ENCODE peak calls at places on chromosomes 16 and 17, in seven cellular contexts. S, J, C, L, G, Z and X are unnamed samples.
A peak's percentile ranks its signal among the peaks of the same experiment; 100 is the strongest.

GRCh38 chr16:11386791-11387546 is 41.7 kb downstream of the RMI2 start:
- DNase-seq in S (no peak), J (no peak), C (no peak), L (peak; percentile 81), G (no peak), Z (no peak), X (no peak)

GRCh38 chr17:77423589-77424451 is 283.1 kb downstream of the SEC14L1 start:
- DNase-seq in S (peak; percentile 57), J (peak; percentile 99), C (no peak), L (peak; percentile 97), G (peak; percentile 87), Z (peak; percentile 95), X (no peak)

GRCh38 chr17:50540485-50541401 is 6.2 kb upstream of the SPATA20 start:
- DNase-seq in S (peak; percentile 58), J (no peak), C (no peak), L (no peak), G (no peak), Z (peak; percentile 46), X (no peak)

GRCh38 chr17:43360376-43360738 is 38.4 kb upstream of the ARL4D start:
- DNase-seq in S (peak; percentile 39), J (peak; percentile 79), C (no peak), L (no peak), G (peak; percentile 44), Z (no peak), X (peak; percentile 50)

GRCh38 chr16:73413469-73414190 is 365.7 kb upstream of the ZFHX3 start:
- DNase-seq in S (no peak), J (no peak), C (no peak), L (no peak), G (no peak), Z (no peak), X (no peak)

GRCh38 chr17:79966681-79967080 is 69.0 kb downstream of the TBC1D16 start:
- DNase-seq in S (no peak), J (no peak), C (no peak), L (no peak), G (no peak), Z (no peak), X (no peak)

GRCh38 chr17:68641276-68642117 is 40.3 kb upstream of the FAM20A start:
- DNase-seq in S (no peak), J (no peak), C (no peak), L (no peak), G (no peak), Z (no peak), X (no peak)

GRCh38 chr17:16381496-16381820 is 567 bp downstream of the UBB start:
- DNase-seq in S (no peak), J (peak; percentile 45), C (no peak), L (peak; percentile 73), G (no peak), Z (no peak), X (no peak)

GRCh38 chr16:87032554-87032953 is 284.6 kb downstream of the C16orf95 start:
- DNase-seq in S (no peak), J (no peak), C (no peak), L (no peak), G (no peak), Z (no peak), X (no peak)

GRCh38 chr16:69619514-69619913 is 53.7 kb downstream of the NFAT5 start:
- DNase-seq in S (no peak), J (no peak), C (no peak), L (no peak), G (no peak), Z (no peak), X (no peak)

GRCh38 chr17:59439261-59439660 is 107.8 kb downstream of the YPEL2 start:
- DNase-seq in S (no peak), J (no peak), C (no peak), L (no peak), G (no peak), Z (no peak), X (no peak)

GRCh38 chr17:39001703-39002637 is 34.8 kb upstream of the FBXO47 start:
- DNase-seq in S (peak; percentile 60), J (peak; percentile 47), C (peak; percentile 85), L (peak; percentile 99), G (peak; percentile 90), Z (peak; percentile 30), X (no peak)

GRCh38 chr17:75652934-75653549 is 13.9 kb downstream of the RECQL5 start:
- DNase-seq in S (no peak), J (peak; percentile 18), C (no peak), L (peak; percentile 54), G (no peak), Z (no peak), X (no peak)

GRCh38 chr17:75108193-75108592 is 1.6 kb upstream of the ARMC7 start:
- DNase-seq in S (no peak), J (no peak), C (no peak), L (no peak), G (no peak), Z (no peak), X (no peak)

GRCh38 chr16:84090212-84090611 is 26.5 kb downstream of the MBTPS1 start:
- DNase-seq in S (no peak), J (no peak), C (no peak), L (no peak), G (no peak), Z (no peak), X (no peak)

GRCh38 chr16:35931722-35932121 is 2472.3 kb downstream of the TP53TG3F start:
- DNase-seq in S (no peak), J (no peak), C (no peak), L (no peak), G (no peak), Z (no peak), X (no peak)
- H3K9me3 ChIP-seq in S (peaks cover 4% of the 10 kb centered on the region), J (no peaks in the 10 kb centered on the region), C (peaks cover 29% of the 10 kb centered on the region), L (no peaks in the 10 kb centered on the region), G (no peaks in the 10 kb centered on the region), Z (no peaks in the 10 kb centered on the region), X (peaks cover 3% of the 10 kb centered on the region)

GRCh38 chr16:31916056-31916488 is 42.5 kb downstream of the ZNF267 start:
- DNase-seq in S (no peak), J (no peak), C (no peak), L (no peak), G (no peak), Z (no peak), X (no peak)
- H3K9me3 ChIP-seq in S (peaks cover 19% of the 10 kb centered on the region), J (peaks cover 7% of the 10 kb centered on the region), C (peaks cover 95% of the 10 kb centered on the region), L (peaks cover 28% of the 10 kb centered on the region), G (peaks cover 13% of the 10 kb centered on the region), Z (peaks cover 26% of the 10 kb centered on the region), X (peaks cover 91% of the 10 kb centered on the region)

DNA sequence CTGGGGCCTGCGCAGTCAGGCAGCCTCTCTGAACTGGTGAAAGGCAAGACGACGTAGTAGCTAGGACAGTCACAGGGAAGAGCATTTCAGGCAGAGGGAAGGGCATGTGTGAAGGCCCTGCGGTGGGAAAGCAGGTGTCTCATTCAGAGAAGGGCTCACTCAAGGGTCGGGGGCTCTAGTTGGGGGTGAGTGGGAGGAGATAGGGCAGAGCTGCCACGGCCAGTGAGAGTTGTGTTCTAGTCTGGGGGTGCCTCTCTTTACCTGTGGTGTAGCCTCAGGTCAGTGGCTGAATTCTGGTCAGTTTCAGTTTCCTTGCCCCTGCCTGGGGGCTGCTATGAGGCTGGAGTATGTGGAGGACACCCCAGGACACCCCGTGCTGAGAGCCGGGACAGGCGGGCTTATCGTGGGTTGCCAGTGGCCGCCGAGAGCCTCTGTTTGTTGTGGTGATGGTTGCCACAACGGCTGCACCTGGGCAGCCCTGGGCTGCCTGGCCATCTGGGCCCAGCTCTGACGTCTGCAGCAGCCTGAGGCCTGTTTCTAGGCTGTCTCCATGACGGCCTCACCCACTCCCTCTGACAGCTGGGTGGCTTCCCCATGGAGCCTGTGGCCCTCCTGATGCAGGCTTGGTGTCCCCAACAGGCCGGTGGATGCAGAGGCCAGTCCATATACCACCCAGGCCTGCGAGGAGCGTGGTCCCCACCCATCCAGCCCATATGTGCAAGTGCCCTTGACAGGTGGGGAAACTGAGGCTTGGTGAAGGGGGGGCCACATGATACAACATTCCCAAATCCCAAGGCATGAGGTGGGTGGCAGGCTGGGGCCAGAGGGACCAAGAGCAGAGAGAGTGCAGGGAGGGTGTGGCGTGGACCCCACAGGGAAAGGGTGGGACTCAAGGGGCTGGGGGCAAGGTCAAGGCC is 10.8 kb downstream of the MAP2K3 start:
- DNase-seq in S (no peak), J (no peak), C (no peak), L (peak; percentile 50), G (peak; percentile 71), Z (no peak), X (no peak)
- H3K9me3 ChIP-seq in S (no peaks in the 10 kb centered on the region), J (no peaks in the 10 kb centered on the region), C (no peaks in the 10 kb centered on the region), L (no peaks in the 10 kb centered on the region), G (no peaks in the 10 kb centered on the region), Z (no peaks in the 10 kb centered on the region), X (no peaks in the 10 kb centered on the region)

DNA sequence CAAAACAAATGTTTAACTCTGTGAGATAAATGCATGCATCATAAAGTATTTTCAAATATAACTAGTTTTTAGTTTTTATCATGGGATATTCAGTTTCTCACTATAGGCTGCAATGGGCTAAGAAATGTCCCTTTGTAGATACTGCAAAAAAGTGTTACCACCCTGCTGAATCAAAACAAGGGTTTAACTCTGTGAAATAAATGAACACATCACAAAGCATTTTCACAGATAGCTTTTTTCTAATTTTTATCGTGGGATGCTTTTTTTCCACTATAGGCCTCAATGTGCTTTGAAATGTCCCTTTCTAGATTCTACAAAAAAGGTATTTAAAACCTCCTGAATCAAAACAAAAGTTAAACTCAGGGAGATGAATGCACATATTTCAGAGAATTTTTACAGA is 541.1 kb downstream of the KCNJ18 start:
- DNase-seq in S (no peak), J (no peak), C (no peak), L (no peak), G (no peak), Z (no peak), X (no peak)
- H3K9me3 ChIP-seq in S (peaks cover 5% of the 10 kb centered on the region), J (no peaks in the 10 kb centered on the region), C (peaks cover 8% of the 10 kb centered on the region), L (no peaks in the 10 kb centered on the region), G (no peaks in the 10 kb centered on the region), Z (no peaks in the 10 kb centered on the region), X (peaks cover 4% of the 10 kb centered on the region)

GRCh38 chr16:35249051-35249450 is 1789.6 kb downstream of the TP53TG3F start:
- DNase-seq in S (no peak), J (no peak), C (no peak), L (no peak), G (no peak), Z (no peak), X (no peak)
- H3K9me3 ChIP-seq in S (no peaks in the 10 kb centered on the region), J (no peaks in the 10 kb centered on the region), C (no peaks in the 10 kb centered on the region), L (no peaks in the 10 kb centered on the region), G (no peaks in the 10 kb centered on the region), Z (no peaks in the 10 kb centered on the region), X (no peaks in the 10 kb centered on the region)

GRCh38 chr17:82942166-82943130 is 102.6 kb upstream of the ZNF750 start:
- DNase-seq in S (no peak), J (no peak), C (peak; percentile 29), L (no peak), G (no peak), Z (peak; percentile 9), X (no peak)
- H3K9me3 ChIP-seq in S (no peaks in the 10 kb centered on the region), J (no peaks in the 10 kb centered on the region), C (peaks cover 27% of the 10 kb centered on the region), L (no peaks in the 10 kb centered on the region), G (peaks cover 6% of the 10 kb centered on the region), Z (peaks cover 21% of the 10 kb centered on the region), X (peaks cover 11% of the 10 kb centered on the region)

GRCh38 chr16:3327514-3327913 is 22.2 kb downstream of the ZNF75A start:
- DNase-seq in S (no peak), J (no peak), C (no peak), L (no peak), G (no peak), Z (no peak), X (no peak)

GRCh38 chr16:3328104-3328503 is 22.8 kb downstream of the ZNF75A start:
- DNase-seq in S (no peak), J (no peak), C (no peak), L (no peak), G (no peak), Z (no peak), X (no peak)

GRCh38 chr16:3328643-3329042 is 23.3 kb downstream of the ZNF75A start:
- DNase-seq in S (peak; percentile 68), J (no peak), C (no peak), L (no peak), G (no peak), Z (no peak), X (no peak)
- H3K9me3 ChIP-seq in S (no peaks in the 10 kb centered on the region), J (no peaks in the 10 kb centered on the region), C (peaks cover 21% of the 10 kb centered on the region), L (no peaks in the 10 kb centered on the region), G (no peaks in the 10 kb centered on the region), Z (peaks cover 4% of the 10 kb centered on the region), X (peaks cover 4% of the 10 kb centered on the region)